ENCODE peak calls at places on chromosomes 5 and 9, in ten cellular contexts. Q is naive B cell; D is NCI-H1694 treated with DMSO at 0.1 percent for 48 hours; F is A172; O is Calu3; K is cardiac septum; X is activated CD8-positive, alpha-beta T cell treated with anti-CD3 and anti-CD28 coated beads for 36 hours; P is NCI-H69; T is stimulated activated CD4-positive, alpha-beta T cell treated with anti-CD3 and anti-CD28 coated beads, Interleukin-1b, Interleukin-23, amount 100 ng/mL, for 24 hours; B is activated CD4-positive, alpha-beta T cell treated with anti-CD3 and anti-CD28 coated beads for 48 hours. U is an unnamed sample.
A peak's percentile ranks its signal among the peaks of the same experiment; 100 is the strongest.

GRCh38 chr9:133456409-133456808 is 3.4 kb upstream of the CACFD1 start:
- DNase-seq in Q (no peak), D (no peak), F (no peak), O (no peak), K (no peak), X (no peak), P (no peak), T (no peak), B (no peak), U (no peak)

GRCh38 chr5:7852542-7852941 is 1.6 kb upstream of the CFAP90 start:
- DNase-seq in Q (no peak), D (no peak), F (no peak), O (no peak), K (no peak), X (no peak), P (no peak), T (no peak), B (no peak), U (no peak)

GRCh38 chr5:39579750-39580149 is 155.0 kb upstream of the DAB2 start:
- DNase-seq in Q (no peak), D (no peak), F (no peak), O (no peak), K (no peak), X (no peak), P (no peak), T (no peak), B (no peak), U (no peak)

GRCh38 chr5:150368526-150368925 is 11.0 kb downstream of the TCOF1 start:
- DNase-seq in Q (no peak), D (no peak), F (no peak), O (no peak), K (no peak), X (no peak), P (no peak), T (no peak), B (no peak), U (no peak)

GRCh38 chr9:15135167-15135792 is 171.7 kb downstream of the TTC39B start:
- DNase-seq in Q (peak; percentile 3), D (peak; percentile 90), F (peak; percentile 59), O (peak; percentile 47), K (no peak), X (peak; percentile 51), P (peak; percentile 93), T (peak; percentile 3), B (peak; percentile 45), U (peak; percentile 61)

GRCh38 chr5:152723482-152723881 is 318.4 kb upstream of the NMUR2 start:
- DNase-seq in Q (no peak), D (no peak), F (no peak), O (no peak), K (no peak), X (no peak), P (no peak), T (no peak), B (no peak), U (no peak)

GRCh38 chr5:139552893-139553575 is 8.1 kb upstream of the UBE2D2 start:
- DNase-seq in Q (no peak), D (no peak), F (no peak), O (no peak), K (no peak), X (no peak), P (no peak), T (no peak), B (no peak), U (no peak)

GRCh38 chr9:97470076-97470475 is 31.4 kb upstream of the TMOD1 start:
- DNase-seq in Q (no peak), D (peak; percentile 7), F (no peak), O (peak; percentile 1), K (no peak), X (peak; percentile 9), P (peak; percentile 81), T (no peak), B (no peak), U (no peak)

GRCh38 chr5:148685520-148686134 is 31.3 kb upstream of the HTR4 start:
- DNase-seq in Q (no peak), D (no peak), F (no peak), O (no peak), K (no peak), X (no peak), P (no peak), T (no peak), B (no peak), U (no peak)

GRCh38 chr5:51226420-51226735 is 156.9 kb upstream of the ISL1 start:
- DNase-seq in Q (no peak), D (no peak), F (no peak), O (peak; percentile 74), K (no peak), X (no peak), P (peak; percentile 95), T (no peak), B (no peak), U (no peak)

GRCh38 chr9:36189978-36190377 is 743 bp upstream of the CLTA start:
- DNase-seq in Q (peak; percentile 3), D (no peak), F (peak; percentile 24), O (no peak), K (no peak), X (no peak), P (peak; percentile 50), T (no peak), B (no peak), U (no peak)

GRCh38 chr9:15572200-15572599 is 19.4 kb downstream of the CCDC171 start:
- DNase-seq in Q (no peak), D (no peak), F (no peak), O (no peak), K (no peak), X (no peak), P (peak; percentile 84), T (no peak), B (no peak), U (no peak)

GRCh38 chr5:109740329-109740728 is 50.6 kb downstream of the MAN2A1 start:
- DNase-seq in Q (no peak), D (no peak), F (peak; percentile 35), O (peak; percentile 24), K (no peak), X (peak; percentile 3), P (peak; percentile 71), T (no peak), B (no peak), U (no peak)

GRCh38 chr5:10140195-10140973 is 109.3 kb downstream of the ATPSCKMT start:
- DNase-seq in Q (no peak), D (no peak), F (peak; percentile 11), O (peak; percentile 12), K (no peak), X (no peak), P (peak; percentile 46), T (no peak), B (no peak), U (peak; percentile 21)

GRCh38 chr5:154403776-154404387 is 41.9 kb upstream of the SAP30L start:
- DNase-seq in Q (no peak), D (no peak), F (no peak), O (no peak), K (no peak), X (no peak), P (no peak), T (no peak), B (no peak), U (no peak)

GRCh38 chr9:127814619-127815511 is 12.2 kb downstream of the FPGS start:
- DNase-seq in Q (no peak), D (no peak), F (no peak), O (no peak), K (no peak), X (no peak), P (no peak), T (no peak), B (no peak), U (no peak)

GRCh38 chr5:35908814-35909213 is 29.6 kb downstream of the CAPSL start:
- DNase-seq in Q (no peak), D (no peak), F (peak; percentile 26), O (no peak), K (no peak), X (peak; percentile 58), P (no peak), T (no peak), B (peak; percentile 43), U (no peak)

GRCh38 chr9:75988663-75989062 is 98.2 kb downstream of the PCSK5 start:
- DNase-seq in Q (no peak), D (no peak), F (no peak), O (no peak), K (no peak), X (no peak), P (no peak), T (no peak), B (no peak), U (no peak)

GRCh38 chr5:67431191-67431590 is 234.6 kb upstream of the CD180 start:
- DNase-seq in Q (no peak), D (no peak), F (peak; percentile 47), O (no peak), K (no peak), X (no peak), P (no peak), T (no peak), B (no peak), U (no peak)

GRCh38 chr5:159680095-159680494 is 236.2 kb upstream of the ADRA1B start:
- DNase-seq in Q (no peak), D (no peak), F (no peak), O (no peak), K (no peak), X (peak; percentile 4), P (no peak), T (no peak), B (no peak), U (no peak)

GRCh38 chr9:137520614-137521404 is 29.4 kb downstream of the PNPLA7 start:
- DNase-seq in Q (no peak), D (no peak), F (no peak), O (no peak), K (no peak), X (no peak), P (no peak), T (no peak), B (no peak), U (no peak)

GRCh38 chr9:136119259-136120118 is 814 bp upstream of the TMEM250 start:
- DNase-seq in Q (no peak), D (no peak), F (peak; percentile 53), O (peak; percentile 34), K (no peak), X (peak; percentile 55), P (peak; percentile 51), T (no peak), B (peak; percentile 40), U (no peak)

GRCh38 chr9:127968046-127968445 is 12.7 kb downstream of the EEIG1 start:
- DNase-seq in Q (no peak), D (no peak), F (peak; percentile 96), O (peak; percentile 78), K (no peak), X (peak; percentile 62), P (peak; percentile 49), T (no peak), B (peak; percentile 69), U (no peak)

GRCh38 chr5:79069488-79070001 is at the start of the genes BHMT2 and DMGDH:
- DNase-seq in Q (no peak), D (no peak), F (no peak), O (no peak), K (no peak), X (peak; percentile 18), P (peak; percentile 59), T (no peak), B (no peak), U (no peak)

GRCh38 chr5:10301266-10301665 is 6.4 kb downstream of the CMBL start:
- DNase-seq in Q (no peak), D (no peak), F (no peak), O (no peak), K (no peak), X (no peak), P (peak; percentile 97), T (no peak), B (no peak), U (no peak)

GRCh38 chr5:131622633-131623032 is 12.4 kb downstream of the RAPGEF6 start:
- DNase-seq in Q (no peak), D (no peak), F (peak; percentile 32), O (no peak), K (no peak), X (no peak), P (no peak), T (no peak), B (no peak), U (no peak)

GRCh38 chr9:15510789-15511575 is at the start of gene PSIP1:
- DNase-seq in Q (peak; percentile 89), D (peak; percentile 71), F (peak; percentile 60), O (peak; percentile 75), K (peak; percentile 91), X (peak; percentile 93), P (peak; percentile 97), T (peak; percentile 71), B (peak; percentile 89), U (peak; percentile 46)

GRCh38 chr9:38096238-38096805 is 27.3 kb upstream of the SHB start:
- DNase-seq in Q (no peak), D (no peak), F (no peak), O (no peak), K (peak; percentile 43), X (no peak), P (no peak), T (no peak), B (no peak), U (no peak)